ENCODE peak calls at places on chromosomes 3 and 15, in eight cellular contexts. O, W, P, C, U, X, Y and N are unnamed samples.

GRCh38 chr3:168212664-168213255 is 117.0 kb upstream of the GOLIM4 start:
- DNase-seq in O (no peak), Y (no peak), X (no peak), U (no peak), W (no peak), C (no peak), P (no peak), N (no peak)

GRCh38 chr15:70559223-70559823 is 204.0 kb downstream of the UACA start:
- DNase-seq in Y (peak; percentile 7), O (peak; percentile 23), U (peak; percentile 44), P (peak; percentile 39), X (no peak), C (no peak), W (no peak), N (no peak)

GRCh38 chr15:70127288-70127746 is 29.6 kb upstream of the TLE3 start:
- DNase-seq in C (no peak), X (peak; percentile 73), Y (no peak), O (no peak), U (no peak), W (no peak), P (no peak), N (peak; percentile 20)

GRCh38 chr15:33086500-33087141 is 107.9 kb downstream of the FMN1 start:
- DNase-seq in C (no peak), U (no peak), Y (no peak), P (peak; percentile 68), X (no peak), W (peak; percentile 28), O (no peak), N (no peak)

GRCh38 chr3:54014067-54014466 is 108.3 kb upstream of the CACNA2D3 start:
- DNase-seq in Y (no peak), X (no peak), P (no peak), C (no peak), U (no peak), W (no peak), O (no peak), N (no peak)

GRCh38 chr3:58258392-58259040 is 20.9 kb downstream of the ABHD6 start:
- DNase-seq in X (no peak), W (no peak), U (no peak), O (no peak), P (no peak), C (no peak), Y (no peak), N (no peak)

GRCh38 chr15:69568621-69569020 is 116.0 kb downstream of the RPLP1 start:
- DNase-seq in Y (no peak), O (no peak), C (no peak), P (peak; percentile 49), U (no peak), W (no peak), X (no peak), N (no peak)

GRCh38 chr15:77999486-77999885 is 78.0 kb downstream of the TBC1D2B start:
- DNase-seq in X (no peak), C (no peak), W (no peak), U (no peak), P (no peak), Y (no peak), O (no peak), N (no peak)

GRCh38 chr15:38507570-38507969 is 53.6 kb downstream of the FAM98B start:
- DNase-seq in P (no peak), X (no peak), O (no peak), C (no peak), Y (no peak), U (no peak), W (no peak), N (no peak)

GRCh38 chr3:177928156-177928555 is 608.1 kb upstream of the KCNMB2 start:
- DNase-seq in X (no peak), C (no peak), W (no peak), P (no peak), O (no peak), U (no peak), Y (no peak), N (no peak)

GRCh38 chr3:139574026-139574947 is 34.7 kb upstream of the RBP1 start:
- DNase-seq in P (no peak), W (no peak), Y (peak; percentile 71), C (no peak), O (peak; percentile 58), U (no peak), X (peak; percentile 64), N (no peak)

GRCh38 chr3:178203152-178203551 is 333.1 kb upstream of the KCNMB2 start:
- DNase-seq in P (peak; percentile 37), O (no peak), W (no peak), Y (no peak), C (no peak), U (no peak), X (no peak), N (no peak)

GRCh38 chr3:150216041-150216811 is 191.9 kb upstream of the TSC22D2 start:
- DNase-seq in O (no peak), X (peak; percentile 64), W (no peak), C (no peak), U (no peak), Y (peak; percentile 83), P (no peak), N (no peak)

GRCh38 chr3:177345049-177345972 is 148.0 kb upstream of the TBL1XR1 start:
- DNase-seq in P (peak; percentile 95), X (peak; percentile 94), Y (peak; percentile 94), W (no peak), U (peak; percentile 69), C (peak; percentile 85), O (peak; percentile 89), N (peak; percentile 50)

GRCh38 chr15:38547255-38547997 is 17.2 kb downstream of the RASGRP1 start:
- DNase-seq in O (no peak), W (no peak), U (no peak), P (peak; percentile 69), Y (no peak), C (no peak), X (no peak), N (no peak)

GRCh38 chr15:68730491-68731317 is 90.0 kb downstream of the ANP32A start:
- DNase-seq in P (peak; percentile 30), O (peak; percentile 56), X (peak; percentile 59), Y (peak; percentile 46), U (peak; percentile 47), W (no peak), C (no peak), N (no peak)

GRCh38 chr3:125062904-125063618 is 7.3 kb upstream of the HEG1 start:
- DNase-seq in C (no peak), X (peak; percentile 51), Y (peak; percentile 80), W (no peak), O (peak; percentile 44), P (peak; percentile 95), U (no peak), N (no peak)

GRCh38 chr3:15521573-15521965 is at the start of gene COLQ:
- DNase-seq in C (no peak), X (no peak), W (no peak), P (no peak), U (peak; percentile 15), O (no peak), Y (no peak), N (no peak)

GRCh38 chr3:181493423-181493822 is 218.3 kb upstream of the SOX2 start:
- DNase-seq in X (no peak), P (no peak), O (no peak), W (no peak), C (no peak), U (no peak), Y (no peak), N (no peak)

GRCh38 chr3:76054404-76054803 is 269.1 kb upstream of the ZNF717 start:
- DNase-seq in O (no peak), U (no peak), W (no peak), C (no peak), X (no peak), P (no peak), Y (no peak), N (no peak)

DNA sequence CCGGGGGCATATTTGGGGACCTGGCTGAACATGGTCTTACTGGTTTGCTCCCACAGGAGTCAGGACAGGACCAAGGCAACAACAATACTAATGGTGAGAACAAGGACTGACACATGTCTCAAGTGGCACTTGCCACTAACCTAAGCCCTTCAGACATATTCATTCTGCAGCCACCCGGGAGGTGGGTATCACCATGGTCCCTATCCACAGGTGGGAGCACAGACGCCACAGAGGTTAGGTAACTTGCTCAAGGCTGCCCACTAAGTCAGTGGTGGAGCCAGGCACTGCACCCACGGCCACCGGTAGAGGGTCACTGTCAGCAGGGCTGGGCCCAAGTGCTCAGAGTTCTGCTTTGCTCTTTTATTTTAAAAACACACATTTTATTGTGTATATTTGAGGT is 29.8 kb upstream of the SLC41A3 start:
- DNase-seq in U (peak; percentile 42), W (no peak), X (no peak), C (no peak), Y (no peak), P (no peak), O (no peak), N (no peak)
- TF ChIP-seq CTCF in U (peak; percentile 53), W (peak; percentile 25), X (no peak), C (no peak), Y (no peak), P (peak; percentile 73), O (no peak), N (no peak)

DNA sequence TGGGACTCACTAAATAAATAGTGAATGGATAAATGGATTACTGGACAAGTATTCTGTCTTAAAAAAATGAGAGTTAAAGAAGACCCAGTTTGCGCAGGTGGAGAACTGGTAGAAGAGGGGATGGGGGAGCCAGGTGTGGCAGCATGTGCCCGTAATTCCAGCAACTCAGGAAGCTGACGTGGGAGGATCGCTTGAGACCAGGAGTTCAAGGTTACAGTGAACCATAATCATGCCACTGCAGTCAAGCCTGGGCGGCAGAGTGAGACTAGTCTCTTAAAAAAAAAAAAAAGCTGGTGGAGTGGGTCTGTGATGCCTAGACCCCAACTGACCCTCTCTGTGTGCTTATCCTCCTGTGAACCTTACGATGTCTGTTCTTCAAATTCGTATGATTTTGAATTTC is 173.7 kb upstream of the KBTBD8 start:
- DNase-seq in U (no peak), C (no peak), W (no peak), O (peak; percentile 16), X (no peak), P (no peak), Y (no peak), N (no peak)
- TF ChIP-seq CTCF in U (no peak), C (no peak), W (no peak), O (no peak), X (no peak), P (no peak), Y (no peak), N (no peak)

GRCh38 chr15:26872206-26872605 is 5.3 kb downstream of the GABRA5 start:
- DNase-seq in C (no peak), Y (no peak), P (no peak), U (no peak), X (no peak), W (no peak), O (no peak), N (no peak)
- TF ChIP-seq CTCF in C (no peak), Y (no peak), P (no peak), U (no peak), X (no peak), W (no peak), O (no peak), N (no peak)

DNA sequence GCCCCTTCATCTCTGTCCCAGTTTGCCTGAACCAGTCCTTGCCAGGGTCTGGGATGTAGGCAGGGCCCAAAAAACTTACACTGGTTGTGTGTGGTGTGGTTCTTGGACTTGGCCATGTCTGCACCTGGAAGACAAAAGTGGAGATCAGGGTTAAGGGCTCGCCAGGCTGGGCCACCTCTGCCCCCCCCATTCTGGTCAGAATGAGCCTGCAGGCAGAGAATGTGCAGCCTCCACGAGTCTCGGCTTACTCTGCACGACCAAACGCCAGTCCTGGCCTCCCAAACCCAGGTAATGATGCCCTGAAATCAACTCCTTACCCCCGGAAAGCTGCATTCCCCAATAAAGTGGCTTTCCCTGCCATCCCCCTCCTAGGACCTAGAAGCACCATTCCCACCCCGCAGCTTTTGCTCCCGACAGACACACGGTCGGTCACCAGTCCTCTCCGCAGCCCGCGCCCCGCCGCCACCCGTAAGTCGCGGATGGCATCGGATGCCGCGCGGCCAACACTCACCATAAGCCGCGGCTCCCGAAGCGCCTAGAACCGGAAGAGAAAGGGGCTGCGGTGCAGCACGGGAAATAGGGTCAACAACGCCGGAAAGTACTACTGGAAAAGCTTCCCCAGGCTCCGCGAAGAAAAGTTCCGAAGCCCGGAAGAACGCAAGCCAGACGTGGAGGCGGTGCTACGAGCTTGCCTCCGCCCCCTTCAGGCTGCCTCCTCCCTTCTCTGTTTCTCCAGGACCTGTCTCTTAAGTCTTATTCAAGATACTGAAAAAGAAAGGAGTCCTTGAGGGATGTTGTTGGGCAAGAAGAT is at the start of gene RPL29:
- DNase-seq in C (peak; percentile 92), X (peak; percentile 90), U (peak; percentile 84), Y (peak; percentile 92), O (peak; percentile 94), W (peak; percentile 94), P (peak; percentile 94), N (peak; percentile 51)
- TF ChIP-seq CTCF in C (peak; percentile 27), X (peak; percentile 22), U (no peak), Y (no peak), O (peak; percentile 28), W (no peak), P (peak; percentile 62), N (no peak)